ENCODE peak calls at places on chromosome 16, in nine cellular contexts. One of them, this sample, is unnamed.

GRCh38 chr16:56662357-56663354 is 4.9 kb downstream of the MT1F start:
- DNase-seq in left colon: no peak
- DNase-seq in AG04450: no peak
- DNase-seq in sciatic nerve: no peak
- DNase-seq in HFF-Myc: no peak
- DNase-seq in RWPE1: no peak
- DNase-seq in HCEC 1CT: no peak
- DNase-seq in progenitor cell of endocrine pancreas: no peak
- DNase-seq in cardiac fibroblast: no peak
- DNase-seq in this sample: no peak

GRCh38 chr16:3511286-3512180 is 10.7 kb downstream of the CLUAP1 start:
- DNase-seq in sciatic nerve: peak
- DNase-seq in RWPE1: no peak
- DNase-seq in cardiac fibroblast: no peak
- DNase-seq in HCEC 1CT: no peak
- DNase-seq in left colon: no peak
- DNase-seq in HFF-Myc: no peak
- DNase-seq in AG04450: no peak
- DNase-seq in progenitor cell of endocrine pancreas: no peak
- DNase-seq in this sample: no peak

GRCh38 chr16:85291302-85292148 is 179.3 kb upstream of the CIBAR2 start:
- DNase-seq in HFF-Myc: no peak
- DNase-seq in HCEC 1CT: no peak
- DNase-seq in cardiac fibroblast: no peak
- DNase-seq in sciatic nerve: peak
- DNase-seq in progenitor cell of endocrine pancreas: no peak
- DNase-seq in AG04450: no peak
- DNase-seq in RWPE1: no peak
- DNase-seq in left colon: peak
- DNase-seq in this sample: no peak

GRCh38 chr16:85982563-85982939 is 83.6 kb downstream of the IRF8 start:
- DNase-seq in HCEC 1CT: no peak
- DNase-seq in progenitor cell of endocrine pancreas: no peak
- DNase-seq in sciatic nerve: peak
- DNase-seq in HFF-Myc: no peak
- DNase-seq in AG04450: no peak
- DNase-seq in cardiac fibroblast: no peak
- DNase-seq in RWPE1: no peak
- DNase-seq in left colon: peak
- DNase-seq in this sample: no peak

GRCh38 chr16:83200005-83200779 is 573.4 kb downstream of the CDH13 start:
- DNase-seq in AG04450: no peak
- DNase-seq in RWPE1: peak
- DNase-seq in sciatic nerve: no peak
- DNase-seq in HCEC 1CT: peak
- DNase-seq in progenitor cell of endocrine pancreas: no peak
- DNase-seq in left colon: no peak
- DNase-seq in HFF-Myc: no peak
- DNase-seq in cardiac fibroblast: peak
- DNase-seq in this sample: no peak

GRCh38 chr16:89466920-89467319 is 23.4 kb downstream of the ANKRD11 start:
- DNase-seq in cardiac fibroblast: no peak
- DNase-seq in AG04450: no peak
- DNase-seq in RWPE1: no peak
- DNase-seq in sciatic nerve: no peak
- DNase-seq in HFF-Myc: no peak
- DNase-seq in progenitor cell of endocrine pancreas: no peak
- DNase-seq in HCEC 1CT: no peak
- DNase-seq in left colon: no peak
- DNase-seq in this sample: no peak

GRCh38 chr16:83402969-83403368 is 404.8 kb upstream of the HSBP1 start:
- DNase-seq in progenitor cell of endocrine pancreas: no peak
- DNase-seq in RWPE1: peak
- DNase-seq in AG04450: no peak
- DNase-seq in sciatic nerve: no peak
- DNase-seq in left colon: no peak
- DNase-seq in cardiac fibroblast: peak
- DNase-seq in HFF-Myc: no peak
- DNase-seq in HCEC 1CT: peak
- DNase-seq in this sample: no peak

GRCh38 chr16:10738231-10739077 is 5.2 kb upstream of the NUBP1 start:
- DNase-seq in RWPE1: no peak
- DNase-seq in HCEC 1CT: peak
- DNase-seq in progenitor cell of endocrine pancreas: no peak
- DNase-seq in HFF-Myc: no peak
- DNase-seq in cardiac fibroblast: peak
- DNase-seq in sciatic nerve: peak
- DNase-seq in left colon: peak
- DNase-seq in AG04450: no peak
- DNase-seq in this sample: no peak

GRCh38 chr16:2436110-2436509 is 6.9 kb downstream of the CCNF start:
- DNase-seq in AG04450: no peak
- DNase-seq in cardiac fibroblast: no peak
- DNase-seq in left colon: no peak
- DNase-seq in progenitor cell of endocrine pancreas: no peak
- DNase-seq in RWPE1: no peak
- DNase-seq in sciatic nerve: no peak
- DNase-seq in HFF-Myc: no peak
- DNase-seq in HCEC 1CT: no peak
- DNase-seq in this sample: no peak

GRCh38 chr16:57304169-57305061 is 19.9 kb upstream of the PLLP start:
- DNase-seq in sciatic nerve: peak
- DNase-seq in RWPE1: no peak
- DNase-seq in progenitor cell of endocrine pancreas: no peak
- DNase-seq in HFF-Myc: no peak
- DNase-seq in HCEC 1CT: peak
- DNase-seq in AG04450: no peak
- DNase-seq in left colon: peak
- DNase-seq in cardiac fibroblast: peak
- DNase-seq in this sample: no peak

GRCh38 chr16:50591800-50592771 is 43.9 kb downstream of the NKD1 start:
- DNase-seq in left colon: peak
- DNase-seq in progenitor cell of endocrine pancreas: no peak
- DNase-seq in HCEC 1CT: no peak
- DNase-seq in HFF-Myc: no peak
- DNase-seq in RWPE1: no peak
- DNase-seq in sciatic nerve: no peak
- DNase-seq in AG04450: no peak
- DNase-seq in cardiac fibroblast: no peak
- DNase-seq in this sample: no peak

GRCh38 chr16:84618428-84619102 is 687 bp upstream of the COTL1 start:
- DNase-seq in HCEC 1CT: peak
- DNase-seq in cardiac fibroblast: peak
- DNase-seq in progenitor cell of endocrine pancreas: no peak
- DNase-seq in AG04450: peak
- DNase-seq in HFF-Myc: peak
- DNase-seq in left colon: no peak
- DNase-seq in RWPE1: peak
- DNase-seq in sciatic nerve: no peak
- DNase-seq in this sample: no peak

GRCh38 chr16:88013766-88014165 is 62.5 kb downstream of the BANP start:
- DNase-seq in AG04450: no peak
- DNase-seq in left colon: peak
- DNase-seq in cardiac fibroblast: no peak
- DNase-seq in RWPE1: no peak
- DNase-seq in sciatic nerve: peak
- DNase-seq in progenitor cell of endocrine pancreas: no peak
- DNase-seq in HFF-Myc: no peak
- DNase-seq in HCEC 1CT: no peak
- DNase-seq in this sample: no peak

GRCh38 chr16:9370071-9370491 is 278.6 kb downstream of the HAPSTR1 start:
- DNase-seq in progenitor cell of endocrine pancreas: no peak
- DNase-seq in left colon: peak
- DNase-seq in cardiac fibroblast: no peak
- DNase-seq in HCEC 1CT: no peak
- DNase-seq in HFF-Myc: no peak
- DNase-seq in sciatic nerve: no peak
- DNase-seq in RWPE1: no peak
- DNase-seq in AG04450: no peak
- DNase-seq in this sample: no peak

GRCh38 chr16:715448-716249 is 731 bp downstream of the METRN start:
- DNase-seq in left colon: no peak
- DNase-seq in HFF-Myc: no peak
- DNase-seq in progenitor cell of endocrine pancreas: no peak
- DNase-seq in HCEC 1CT: peak
- DNase-seq in AG04450: no peak
- DNase-seq in cardiac fibroblast: no peak
- DNase-seq in sciatic nerve: no peak
- DNase-seq in RWPE1: no peak
- DNase-seq in this sample: no peak

GRCh38 chr16:85192736-85193493 is 80.6 kb upstream of the CIBAR2 start:
- DNase-seq in sciatic nerve: no peak
- DNase-seq in left colon: no peak
- DNase-seq in cardiac fibroblast: peak
- DNase-seq in HCEC 1CT: peak
- DNase-seq in RWPE1: no peak
- DNase-seq in HFF-Myc: no peak
- DNase-seq in progenitor cell of endocrine pancreas: no peak
- DNase-seq in AG04450: peak
- DNase-seq in this sample: no peak

GRCh38 chr16:20874088-20874581 is 26.0 kb downstream of the DCUN1D3 start:
- DNase-seq in RWPE1: no peak
- DNase-seq in progenitor cell of endocrine pancreas: no peak
- DNase-seq in AG04450: no peak
- DNase-seq in HCEC 1CT: no peak
- DNase-seq in HFF-Myc: no peak
- DNase-seq in left colon: no peak
- DNase-seq in sciatic nerve: no peak
- DNase-seq in cardiac fibroblast: peak
- DNase-seq in this sample: no peak

GRCh38 chr16:49931931-49932330 is 76.0 kb upstream of the ZNF423 start:
- DNase-seq in HFF-Myc: no peak
- DNase-seq in cardiac fibroblast: no peak
- DNase-seq in left colon: no peak
- DNase-seq in progenitor cell of endocrine pancreas: no peak
- DNase-seq in AG04450: no peak
- DNase-seq in sciatic nerve: peak
- DNase-seq in HCEC 1CT: no peak
- DNase-seq in RWPE1: no peak
- DNase-seq in this sample: no peak

GRCh38 chr16:1335996-1336395 is 2.6 kb downstream of the BAIAP3 start:
- DNase-seq in progenitor cell of endocrine pancreas: no peak
- DNase-seq in sciatic nerve: no peak
- DNase-seq in RWPE1: no peak
- DNase-seq in HCEC 1CT: no peak
- DNase-seq in HFF-Myc: no peak
- DNase-seq in left colon: no peak
- DNase-seq in cardiac fibroblast: no peak
- DNase-seq in AG04450: no peak
- DNase-seq in this sample: no peak